ENCODE peak calls at places on chromosomes 3 and 15, in five cellular contexts. P is H1, B is trophoblast cell, D is mesenchymal stem cell, C is H9. Q is an unnamed sample.

GRCh38 chr3:177934001-177934891 is 602.0 kb upstream of the KCNMB2 start:
- DNase-seq in D (peak), C (no peak), P (no peak), B (peak), Q (no peak)

GRCh38 chr3:150255416-150255815 is 152.7 kb upstream of the TSC22D2 start:
- DNase-seq in C (no peak), P (no peak), D (no peak), B (no peak), Q (no peak)

GRCh38 chr3:132785292-132785691 is 63.1 kb upstream of the NPHP3 start:
- DNase-seq in C (no peak), B (no peak), P (no peak), D (peak), Q (no peak)

GRCh38 chr3:187456268-187456667 is 88.1 kb downstream of the RTP4 start:
- DNase-seq in B (no peak), P (no peak), C (no peak), D (no peak), Q (no peak)

GRCh38 chr3:42831321-42831713 is 22.1 kb downstream of the ACKR2 start:
- DNase-seq in D (peak), B (peak), C (peak), P (peak), Q (peak)

GRCh38 chr3:69433016-69433937 is 47.4 kb upstream of the FRMD4B start:
- DNase-seq in C (no peak), D (peak), P (no peak), B (peak), Q (no peak)

GRCh38 chr3:20846792-20847191 is 660.8 kb upstream of the SGO1 start:
- DNase-seq in D (no peak), B (no peak), C (no peak), P (no peak), Q (no peak)

GRCh38 chr15:70556376-70556775 is 207.0 kb downstream of the UACA start:
- DNase-seq in D (no peak), B (no peak), P (no peak), C (peak), Q (no peak)

GRCh38 chr3:158791259-158791920 is 10.5 kb upstream of the MFSD1 start:
- DNase-seq in P (no peak), B (peak), D (peak), C (no peak), Q (peak)

GRCh38 chr3:54565956-54566355 is 361.9 kb downstream of the LRTM1 start:
- DNase-seq in P (no peak), D (no peak), B (no peak), C (no peak), Q (no peak)

GRCh38 chr15:72068826-72069225 is 49.1 kb downstream of the MYO9A start:
- DNase-seq in C (no peak), P (no peak), D (no peak), B (no peak), Q (no peak)

GRCh38 chr3:127171320-127171719 is 21.6 kb upstream of the PRR23E start:
- DNase-seq in D (no peak), C (peak), B (no peak), P (no peak), Q (no peak)

GRCh38 chr15:88918738-88919137 is 5.6 kb upstream of the MFGE8 start:
- DNase-seq in P (no peak), D (peak), B (peak), C (no peak), Q (no peak)

GRCh38 chr3:52514576-52514975 is 19.1 kb downstream of the NT5DC2 start:
- DNase-seq in D (no peak), P (no peak), B (no peak), C (no peak), Q (no peak)

GRCh38 chr15:92574566-92574965 is 81.0 kb downstream of the FAM174B start:
- DNase-seq in P (no peak), C (no peak), D (no peak), B (no peak), Q (no peak)

GRCh38 chr15:40344631-40345120 is 3.9 kb upstream of the CCDC9B start:
- DNase-seq in P (no peak), C (peak), B (peak), D (peak), Q (no peak)

GRCh38 chr3:167489571-167489970 is 15.7 kb upstream of the SERPINI2 start:
- DNase-seq in D (no peak), P (no peak), B (no peak), C (no peak), Q (no peak)
- H2BK12ac ChIP-seq in D (no peak), P (no peak), B (no peak), C (no peak), Q (no peak)

DNA sequence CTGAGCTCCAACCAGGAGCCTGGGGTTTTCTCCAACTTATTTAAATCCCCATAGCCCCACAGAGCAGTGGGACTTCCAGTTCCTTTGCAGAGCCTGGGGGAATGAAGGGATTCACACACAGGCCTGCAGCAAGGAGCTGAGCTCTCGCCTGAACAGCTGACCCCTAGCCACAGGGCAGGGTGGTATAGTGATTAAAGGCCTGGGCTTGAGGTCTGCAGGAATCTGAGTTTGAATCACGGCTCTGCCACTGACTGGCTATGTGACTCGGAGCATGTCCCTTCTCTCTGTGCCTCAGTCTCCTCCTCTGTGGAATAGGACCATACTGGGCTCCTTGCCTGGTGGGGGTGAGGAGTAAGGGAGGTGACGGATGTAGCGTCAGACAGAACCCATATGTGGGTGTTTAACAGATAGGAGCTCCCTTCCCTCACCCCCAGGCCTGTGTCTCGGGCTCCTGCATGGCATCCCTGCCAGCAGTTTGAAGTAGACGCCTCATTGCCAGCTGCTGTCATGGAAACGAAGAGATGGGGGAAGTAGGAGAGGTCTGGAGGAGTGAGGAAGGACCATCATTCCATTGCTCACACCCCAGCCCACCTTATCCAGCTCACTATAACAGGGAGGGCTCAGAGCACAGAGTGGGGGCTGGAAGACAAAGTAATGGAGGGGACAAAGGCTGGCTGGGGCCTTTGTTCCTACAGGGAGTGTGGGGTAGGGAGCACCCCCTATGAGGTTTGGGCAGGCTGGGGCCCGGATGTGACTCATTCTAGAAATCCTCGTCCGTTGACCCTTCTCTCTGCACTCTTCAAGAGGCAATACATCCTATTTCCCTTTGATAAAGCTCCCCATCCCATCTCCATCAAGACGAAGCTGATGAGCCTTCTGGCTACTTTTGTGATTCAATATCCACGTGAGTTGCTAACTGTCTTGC is 14.8 kb downstream of the HRH1 start:
- DNase-seq in C (no peak), P (no peak), B (no peak), D (peak), Q (no peak)
- H2AK5ac ChIP-seq in C (no peak), P (no peak), B (no peak), D (no peak), Q (no peak)

GRCh38 chr15:90001062-90001682 is at the start of gene ZNF710:
- DNase-seq in D (peak), C (peak), B (peak), P (no peak), Q (peak)

GRCh38 chr15:90004252-90004651 is 3.1 kb downstream of the ZNF710 start:
- DNase-seq in P (no peak), D (no peak), B (peak), C (no peak), Q (no peak)

GRCh38 chr15:90001683-90002427 is 731 bp downstream of the ZNF710 start:
- DNase-seq in B (peak), D (peak), C (peak), P (no peak), Q (peak)

GRCh38 chr15:90003736-90004135 is 2.6 kb downstream of the ZNF710 start:
- DNase-seq in B (no peak), C (no peak), P (no peak), D (no peak), Q (no peak)

GRCh38 chr15:90002428-90002844 is 1.3 kb downstream of the ZNF710 start:
- DNase-seq in B (peak), C (peak), P (no peak), D (peak), Q (no peak)
- H3K4ac ChIP-seq in B (peak), C (no peak), P (no peak), D (peak), Q (no peak)

DNA sequence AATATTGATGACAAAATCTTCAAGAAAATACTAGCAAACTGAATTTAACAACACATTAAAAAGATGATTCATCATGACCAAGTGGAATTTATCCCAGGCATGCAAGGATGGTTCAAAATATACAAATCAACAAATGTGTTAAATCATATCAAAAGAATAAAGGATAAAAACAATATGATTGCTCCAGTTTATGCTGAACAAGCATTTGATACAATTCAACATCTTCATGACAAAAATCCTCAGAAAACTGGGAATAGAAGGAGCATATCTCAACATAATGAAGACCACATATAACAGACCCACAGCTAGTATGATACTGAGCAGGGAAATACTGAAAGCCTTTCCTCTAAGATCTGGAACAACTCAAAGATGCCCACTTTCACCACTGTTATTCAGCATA is 352.3 kb downstream of the PYDC2 start:
- DNase-seq in D (no peak), C (no peak), B (no peak), P (no peak), Q (no peak)
- H2BK12ac ChIP-seq in D (no peak), C (no peak), B (no peak), P (no peak), Q (no peak)

GRCh38 chr3:171365489-171365888 is 94.7 kb downstream of the TNIK start:
- DNase-seq in D (no peak), C (no peak), P (no peak), B (no peak), Q (no peak)
- H2AK5ac ChIP-seq in D (no peak), C (no peak), P (no peak), B (no peak), Q (no peak)

DNA sequence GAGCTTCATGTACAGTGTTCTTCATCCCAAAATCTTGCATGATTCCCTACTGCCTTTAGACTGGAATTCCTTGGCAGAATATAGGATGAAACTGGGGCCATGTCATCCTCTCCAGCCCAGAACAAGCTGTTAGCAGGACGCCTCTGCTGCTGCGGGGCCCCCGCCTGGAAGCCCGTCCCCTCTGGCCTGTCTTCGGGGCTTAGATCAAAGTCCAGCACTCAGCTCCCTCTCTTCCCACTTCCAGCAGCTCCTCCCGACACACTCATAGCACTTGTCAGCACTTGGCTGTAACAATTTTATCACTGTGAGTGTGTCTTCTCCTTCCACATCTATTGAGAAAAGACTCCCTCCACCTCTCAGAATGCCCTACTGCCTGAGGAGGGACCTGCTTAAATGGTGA is 111.9 kb upstream of the HACD2 start:
- DNase-seq in C (no peak), B (no peak), D (no peak), P (no peak), Q (no peak)
- H3K4ac ChIP-seq in C (no peak), B (no peak), D (no peak), P (no peak), Q (no peak)

GRCh38 chr15:42622328-42622925 is 47.0 kb downstream of the STARD9 start:
- DNase-seq in D (no peak), C (no peak), B (no peak), P (no peak), Q (no peak)

GRCh38 chr15:42627485-42627884 is 52.1 kb downstream of the STARD9 start:
- DNase-seq in P (no peak), D (no peak), C (no peak), B (no peak), Q (no peak)

GRCh38 chr15:42621386-42621785 is 46.0 kb downstream of the STARD9 start:
- DNase-seq in B (no peak), C (no peak), D (no peak), P (no peak), Q (no peak)

GRCh38 chr15:42619641-42620371 is 44.4 kb downstream of the STARD9 start:
- DNase-seq in P (peak), D (no peak), C (peak), B (no peak), Q (peak)

DNA sequence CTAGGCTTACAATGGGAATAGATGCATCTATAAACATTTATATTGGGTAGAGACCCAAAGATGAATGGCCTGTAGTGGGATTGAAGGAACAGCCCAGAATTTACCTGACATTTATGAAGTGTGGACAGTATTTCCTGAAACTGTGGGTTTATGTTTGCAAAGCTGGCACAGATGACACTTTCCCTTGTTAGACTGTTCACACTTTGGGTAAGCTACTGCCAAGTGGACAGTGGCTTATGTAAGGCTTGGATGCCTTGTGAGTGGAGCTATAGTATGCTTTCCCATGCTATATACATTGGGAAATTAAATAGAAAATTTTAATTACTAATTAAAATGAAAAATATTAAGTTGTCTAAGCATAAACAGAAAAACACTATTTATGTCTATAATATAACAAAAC is 48.5 kb downstream of the STARD9 start:
- DNase-seq in P (no peak), D (no peak), C (no peak), B (no peak), Q (no peak)
- H2BK12ac ChIP-seq in P (no peak), D (no peak), C (no peak), B (no peak), Q (no peak)

Q was measured in neuronal stem cell.